ENCODE peak calls at places on chromosomes 11 and 22, in four cellular contexts. S is NCI-H526; K is SW480; D is naive thymus-derived CD4-positive, alpha-beta T cell. J is an unnamed sample.

GRCh38 chr11:75642402-75643113 is 26.3 kb downstream of the MAP6 start:
- DNase-seq in S (no peak), K (no peak), D (no peak), J (no peak)

GRCh38 chr22:27801197-27801615 is 350 bp downstream of the MN1 start:
- DNase-seq in S (peak), K (peak), D (peak), J (peak)

GRCh38 chr11:60775420-60775961 is 9.6 kb upstream of the MS4A10 start:
- DNase-seq in S (peak), K (peak), D (peak), J (peak)

GRCh38 chr22:21038405-21038804 is 6.0 kb upstream of the SLC7A4 start:
- DNase-seq in S (no peak), K (no peak), D (no peak), J (no peak)

GRCh38 chr11:12184696-12185095 is 74.3 kb downstream of the MICAL2 start:
- DNase-seq in S (no peak), K (no peak), D (no peak), J (no peak)

GRCh38 chr11:2759228-2760195 is 59.7 kb upstream of the KCNQ1OT1 start:
- DNase-seq in S (no peak), K (no peak), D (peak), J (peak)

GRCh38 chr11:39435641-39436040 is 2023.8 kb downstream of the LRRC4C start:
- DNase-seq in S (no peak), K (no peak), D (no peak), J (no peak)

GRCh38 chr11:76721755-76722677 is 51.5 kb upstream of the LRRC32 start:
- DNase-seq in S (peak), K (peak), D (peak), J (peak)

GRCh38 chr11:124109377-124109776 is 5.9 kb upstream of the VWA5A start:
- DNase-seq in S (no peak), K (no peak), D (no peak), J (no peak)

GRCh38 chr11:33936745-33937612 is 45.1 kb upstream of the LMO2 start:
- DNase-seq in S (no peak), K (no peak), D (no peak), J (no peak)

GRCh38 chr22:38725900-38726655 is 20.3 kb downstream of the GTPBP1 start:
- DNase-seq in S (no peak), K (no peak), D (no peak), J (no peak)

GRCh38 chr11:1326435-1327063 is 17.1 kb upstream of the TOLLIP start:
- DNase-seq in S (no peak), K (no peak), D (no peak), J (peak)

GRCh38 chr22:40294696-40295095 is 51.6 kb upstream of the ADSL start:
- DNase-seq in S (no peak), K (no peak), D (no peak), J (no peak)

GRCh38 chr11:91373497-91373896 is 851.1 kb upstream of the FAT3 start:
- DNase-seq in S (peak), K (no peak), D (no peak), J (no peak)

GRCh38 chr22:34370711-34371110 is 450.4 kb upstream of the LARGE1 start:
- DNase-seq in S (no peak), K (no peak), D (no peak), J (no peak)

GRCh38 chr22:37486224-37486845 is at the start of gene MFNG:
- DNase-seq in S (peak), K (peak), D (peak), J (peak)

GRCh38 chr11:75313457-75314272 is 37.8 kb downstream of the ARRB1 start:
- DNase-seq in S (no peak), K (no peak), D (no peak), J (no peak)

GRCh38 chr22:44352378-44353062 is 39.8 kb upstream of the SHISAL1 start:
- DNase-seq in S (no peak), K (no peak), D (no peak), J (no peak)

GRCh38 chr11:44815917-44816456 is 89.2 kb downstream of the TSPAN18 start:
- DNase-seq in S (no peak), K (no peak), D (no peak), J (no peak)

GRCh38 chr22:25212337-25212736 is 7.1 kb upstream of the CRYBB2 start:
- DNase-seq in S (no peak), K (no peak), D (no peak), J (no peak)

GRCh38 chr11:96306933-96307747 is 35.9 kb downstream of the MAML2 start:
- DNase-seq in S (peak), K (peak), D (no peak), J (no peak)

GRCh38 chr22:22139364-22139763 is 105.2 kb upstream of the VPREB1 start:
- DNase-seq in S (no peak), K (no peak), D (no peak), J (no peak)

GRCh38 chr22:35805466-35805865 is 87.8 kb downstream of the APOL5 start:
- DNase-seq in S (no peak), K (no peak), D (no peak), J (no peak)

J was measured in B cell.